ENCODE peak calls at places on chromosomes 4 and X, in nine cellular contexts. N is mucosa of gallbladder; Z is stimulated activated CD4-positive, alpha-beta T cell treated with anti-CD3 and anti-CD28 coated beads, Interleukin-12 subunit alpha, Interleukin-12 subunit beta, amount 100 ng/mL, for 48 hours; L is fibroblast of lung; E is activated CD8-positive, alpha-beta memory T cell treated with anti-CD3 and anti-CD28 coated beads for 48 hours; F is astrocyte of the spinal cord; T is NT2/D1; Y is ecto neural progenitor cell; C is head of caudate nucleus. U is an unnamed sample.

GRCh38 chrX:43717161-43717560 is 61.1 kb downstream of the MAOA start:
- DNase-seq in Z (no peak), N (no peak), Y (no peak), L (no peak), E (no peak), C (no peak), T (no peak), F (no peak), U (no peak)

GRCh38 chrX:103774070-103774642 is 2.5 kb upstream of the PLP1 start:
- DNase-seq in E (no peak), L (peak; percentile 25), Z (no peak), Y (no peak), N (no peak), C (peak; percentile 67), T (no peak), F (peak; percentile 50), U (peak; percentile 24)

GRCh38 chr4:73868206-73869129 is 725 bp upstream of the CXCL1 start:
- DNase-seq in E (no peak), L (no peak), Z (no peak), Y (no peak), T (no peak), F (peak; percentile 54), C (peak; percentile 42), N (no peak), U (peak; percentile 25)

GRCh38 chrX:2665387-2666304 is 25.4 kb upstream of the CD99 start:
- DNase-seq in C (no peak), Z (no peak), F (no peak), Y (no peak), N (no peak), E (no peak), L (no peak), T (no peak), U (no peak)

GRCh38 chrX:129959493-129959832 is 23.0 kb upstream of the BCORL1 start:
- DNase-seq in L (peak; percentile 37), F (no peak), C (peak; percentile 21), Z (no peak), T (no peak), N (no peak), Y (no peak), E (no peak), U (no peak)

GRCh38 chr4:183029365-183029764 is 69.7 kb upstream of the WWC2 start:
- DNase-seq in Y (no peak), C (no peak), T (no peak), F (no peak), L (no peak), N (no peak), Z (no peak), E (no peak), U (no peak)

GRCh38 chr4:182475539-182475938 is 232.3 kb downstream of the TENM3 start:
- DNase-seq in T (no peak), Y (no peak), Z (no peak), N (no peak), F (no peak), C (no peak), E (no peak), L (no peak), U (no peak)

GRCh38 chr4:55866973-55867574 is 13.6 kb downstream of the EXOC1 start:
- DNase-seq in L (peak; percentile 73), T (peak; percentile 22), E (no peak), Y (no peak), N (no peak), F (peak; percentile 78), C (no peak), Z (no peak), U (peak; percentile 97)

GRCh38 chr4:74638001-74638400 is 156.3 kb downstream of the BTC start:
- DNase-seq in E (no peak), L (peak; percentile 54), C (no peak), Y (no peak), F (peak; percentile 46), T (no peak), N (no peak), Z (no peak), U (no peak)

GRCh38 chrX:32448320-32448719 is 763.0 kb downstream of the DMD start:
- DNase-seq in N (no peak), Y (no peak), Z (no peak), C (no peak), L (no peak), F (no peak), T (no peak), E (no peak), U (peak; percentile 47)

GRCh38 chrX:82813671-82814078 is 694.4 kb upstream of the POU3F4 start:
- DNase-seq in E (no peak), Y (no peak), C (no peak), Z (no peak), N (no peak), F (peak; percentile 91), L (peak; percentile 90), T (peak; percentile 30), U (no peak)

GRCh38 chr4:141686146-141686775 is 49.9 kb downstream of the IL15 start:
- DNase-seq in Z (no peak), C (peak; percentile 9), T (no peak), L (peak; percentile 78), N (no peak), Y (no peak), E (no peak), F (peak; percentile 70), U (peak; percentile 13)

GRCh38 chrX:149717803-149718202 is 5.9 kb downstream of the MAGEA11 start:
- DNase-seq in F (no peak), Z (no peak), N (no peak), Y (no peak), E (no peak), C (no peak), L (no peak), T (no peak), U (no peak)

GRCh38 chrX:53262918-53263394 is 18.4 kb downstream of the IQSEC2 start:
- DNase-seq in C (no peak), F (peak; percentile 56), T (no peak), L (peak; percentile 66), E (no peak), N (peak; percentile 57), Y (no peak), Z (no peak), U (peak; percentile 40)

GRCh38 chrX:338281-338835 is 19.8 kb upstream of the GTPBP6 start:
- DNase-seq in Z (no peak), C (no peak), T (no peak), E (no peak), L (no peak), N (no peak), F (no peak), Y (no peak), U (no peak)

GRCh38 chr4:5773271-5773555 is 62.2 kb downstream of the EVC start:
- DNase-seq in F (peak; percentile 74), T (no peak), Y (no peak), N (no peak), Z (no peak), L (peak; percentile 78), C (no peak), E (no peak), U (no peak)

U was measured in Kasumi-1.